ENCODE peak calls at places on chromosomes 1 and 21, in eight cellular contexts. E, Y, H, V, G, N, D and R are unnamed samples.
A peak's percentile ranks its signal among the peaks of the same experiment; 100 is the strongest.

GRCh38 chr1:14486401-14487110 is 111.9 kb upstream of the KAZN start:
- DNase-seq in G (no peak), H (no peak), E (peak; percentile 12), V (no peak), N (no peak), D (peak; percentile 47), Y (no peak), R (no peak)

GRCh38 chr21:45465105-45465504 is 60.1 kb downstream of the COL18A1 start:
- DNase-seq in G (no peak), Y (no peak), D (peak; percentile 18), V (no peak), H (peak; percentile 15), N (no peak), E (no peak), R (no peak)

GRCh38 chr1:243482237-243483022 is 226.6 kb downstream of the SDCCAG8 start:
- DNase-seq in V (peak; percentile 44), N (peak; percentile 76), E (no peak), H (no peak), D (no peak), Y (no peak), G (peak; percentile 92), R (no peak)

GRCh38 chr1:223346311-223346710 is 17.7 kb downstream of the SUSD4 start:
- DNase-seq in H (no peak), E (no peak), V (no peak), Y (no peak), N (no peak), D (no peak), G (no peak), R (no peak)

GRCh38 chr1:40676516-40676915 is 11.0 kb upstream of the RIMS3 start:
- DNase-seq in G (no peak), V (no peak), Y (no peak), D (no peak), H (no peak), N (no peak), E (no peak), R (no peak)

GRCh38 chr1:153568367-153569099 is 2.9 kb upstream of the S100A2 start:
- DNase-seq in D (peak; percentile 92), N (peak; percentile 78), V (peak; percentile 93), G (peak; percentile 96), Y (peak; percentile 76), E (peak; percentile 85), H (peak; percentile 90), R (peak; percentile 72)

GRCh38 chr1:4019606-4020331 is 119.7 kb upstream of the C1orf174 start:
- DNase-seq in Y (no peak), D (no peak), H (no peak), E (no peak), N (no peak), V (no peak), G (no peak), R (no peak)

GRCh38 chr21:30714436-30714835 is 4.1 kb downstream of the KRTAP21-3 start:
- DNase-seq in D (no peak), E (no peak), V (no peak), N (no peak), Y (no peak), G (no peak), H (no peak), R (no peak)

GRCh38 chr1:48208251-48208650 is 14.3 kb upstream of the SLC5A9 start:
- DNase-seq in G (peak; percentile 60), D (no peak), N (no peak), Y (no peak), E (no peak), V (no peak), H (no peak), R (no peak)

GRCh38 chr1:228943436-228943835 is 208.2 kb downstream of the RHOU start:
- DNase-seq in V (no peak), N (no peak), E (no peak), G (no peak), Y (no peak), H (no peak), D (no peak), R (no peak)

GRCh38 chr1:14165289-14165867 is 433.1 kb upstream of the KAZN start:
- DNase-seq in E (no peak), H (no peak), Y (no peak), G (no peak), D (no peak), V (no peak), N (no peak), R (no peak)

GRCh38 chr1:15885701-15886612 is 38.5 kb downstream of the SPEN start:
- DNase-seq in N (no peak), V (peak; percentile 97), E (peak; percentile 97), H (peak; percentile 98), D (peak; percentile 97), G (peak; percentile 94), Y (peak; percentile 27), R (no peak)

GRCh38 chr1:206834711-206835110 is 30.7 kb upstream of the IL20 start:
- DNase-seq in H (no peak), N (no peak), Y (no peak), G (peak; percentile 40), D (no peak), E (no peak), V (no peak), R (no peak)

GRCh38 chr1:55823521-55824296 is 608.5 kb upstream of the USP24 start:
- DNase-seq in E (no peak), Y (no peak), V (no peak), N (no peak), D (no peak), G (no peak), H (no peak), R (no peak)

GRCh38 chr1:223233410-223234163 is 90.5 kb upstream of the TLR5 start:
- DNase-seq in D (peak; percentile 33), G (peak; percentile 32), H (no peak), E (no peak), Y (no peak), V (peak; percentile 28), N (no peak), R (no peak)

GRCh38 chr1:71850515-71850914 is 431.8 kb downstream of the NEGR1 start:
- DNase-seq in V (no peak), D (no peak), Y (no peak), N (no peak), H (no peak), E (no peak), G (no peak), R (no peak)

GRCh38 chr1:204085876-204086275 is 13.0 kb downstream of the SOX13 start:
- DNase-seq in H (no peak), N (no peak), E (no peak), V (no peak), Y (no peak), G (no peak), D (no peak), R (no peak)

GRCh38 chr1:186782791-186783190 is 46.0 kb upstream of the PLA2G4A start:
- DNase-seq in D (no peak), V (no peak), G (no peak), Y (no peak), H (no peak), E (no peak), N (no peak), R (no peak)

GRCh38 chr1:175197536-175197935 is 5.0 kb upstream of the KIAA0040 start:
- DNase-seq in E (no peak), D (no peak), N (no peak), G (no peak), V (no peak), H (no peak), Y (no peak), R (no peak)

GRCh38 chr1:29266912-29267311 is 30.6 kb downstream of the PTPRU start:
- DNase-seq in Y (no peak), H (no peak), E (no peak), G (no peak), D (no peak), N (no peak), V (no peak), R (no peak)
- H3K27ac ChIP-seq in Y (no peak overlapping the region), H (no peak overlapping the region), E (no peak overlapping the region), G (no peak overlapping the region), D (no peak overlapping the region), N (no peak overlapping the region), V (no peak overlapping the region), R (no peak overlapping the region)

GRCh38 chr1:30682396-30683275 is 40.7 kb downstream of the MATN1 start:
- DNase-seq in H (no peak), Y (no peak), E (peak; percentile 41), D (no peak), V (peak; percentile 12), G (no peak), N (no peak), R (no peak)
- H3K27me3 ChIP-seq in H (peaks cover 90% of the 10 kb centered on the region), Y (no peaks in the 10 kb centered on the region), E (no peaks in the 10 kb centered on the region), D (peaks cover 36% of the 10 kb centered on the region), V (no peaks in the 10 kb centered on the region), G (no peaks in the 10 kb centered on the region), N (peaks cover 4% of the 10 kb centered on the region), R (peaks cover 9% of the 10 kb centered on the region)

DNA sequence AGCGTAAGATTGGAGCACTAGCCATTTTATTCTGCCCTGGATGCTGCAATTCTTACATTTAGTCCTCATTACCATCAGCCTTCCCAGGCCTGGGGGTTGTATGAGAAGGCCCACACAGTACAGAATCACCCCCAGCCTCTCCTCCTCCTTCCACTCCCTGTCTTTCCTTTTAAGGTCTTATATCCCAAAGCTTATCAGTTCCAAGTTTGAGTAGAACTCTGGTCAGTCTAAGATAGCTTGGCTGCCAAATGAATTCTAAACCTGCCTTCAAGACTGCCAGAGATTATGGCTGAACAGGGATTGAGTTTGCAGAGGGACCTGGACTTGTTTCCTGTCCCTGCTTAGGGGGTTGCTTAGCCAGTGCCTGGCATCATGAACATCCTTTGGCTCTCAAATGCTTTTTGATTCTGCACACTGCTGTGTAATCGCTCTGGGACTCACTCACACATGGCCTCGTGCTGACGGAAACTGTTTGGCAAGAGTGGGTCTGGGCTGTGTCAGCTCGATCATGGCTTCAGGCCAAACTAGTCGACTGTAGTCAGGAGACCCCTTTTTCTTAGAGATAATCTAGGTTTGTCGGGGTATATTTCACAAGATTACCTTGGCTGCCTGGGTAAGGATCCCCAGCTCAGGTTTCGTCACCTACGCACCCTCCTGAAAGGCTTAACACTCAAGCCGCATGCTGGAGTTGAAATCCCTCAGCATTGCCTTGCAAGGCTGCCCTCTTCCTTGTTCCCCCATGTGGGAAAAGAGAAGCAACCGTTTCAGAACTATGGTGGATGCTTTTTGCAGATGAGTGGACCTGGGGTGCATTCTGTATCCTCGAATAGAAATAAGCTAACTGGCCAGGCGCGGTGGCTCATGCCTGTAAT is 252.6 kb downstream of the NFIA start:
- DNase-seq in V (peak; percentile 29), E (no peak), D (peak; percentile 86), N (no peak), Y (no peak), G (no peak), H (peak; percentile 57), R (no peak)
- H3K4me3 ChIP-seq in V (no peak overlapping the region), E (no peak overlapping the region), D (no peak overlapping the region), N (no peak overlapping the region), Y (no peak overlapping the region), G (no peak overlapping the region), H (no peak overlapping the region), R (no peak overlapping the region)

DNA sequence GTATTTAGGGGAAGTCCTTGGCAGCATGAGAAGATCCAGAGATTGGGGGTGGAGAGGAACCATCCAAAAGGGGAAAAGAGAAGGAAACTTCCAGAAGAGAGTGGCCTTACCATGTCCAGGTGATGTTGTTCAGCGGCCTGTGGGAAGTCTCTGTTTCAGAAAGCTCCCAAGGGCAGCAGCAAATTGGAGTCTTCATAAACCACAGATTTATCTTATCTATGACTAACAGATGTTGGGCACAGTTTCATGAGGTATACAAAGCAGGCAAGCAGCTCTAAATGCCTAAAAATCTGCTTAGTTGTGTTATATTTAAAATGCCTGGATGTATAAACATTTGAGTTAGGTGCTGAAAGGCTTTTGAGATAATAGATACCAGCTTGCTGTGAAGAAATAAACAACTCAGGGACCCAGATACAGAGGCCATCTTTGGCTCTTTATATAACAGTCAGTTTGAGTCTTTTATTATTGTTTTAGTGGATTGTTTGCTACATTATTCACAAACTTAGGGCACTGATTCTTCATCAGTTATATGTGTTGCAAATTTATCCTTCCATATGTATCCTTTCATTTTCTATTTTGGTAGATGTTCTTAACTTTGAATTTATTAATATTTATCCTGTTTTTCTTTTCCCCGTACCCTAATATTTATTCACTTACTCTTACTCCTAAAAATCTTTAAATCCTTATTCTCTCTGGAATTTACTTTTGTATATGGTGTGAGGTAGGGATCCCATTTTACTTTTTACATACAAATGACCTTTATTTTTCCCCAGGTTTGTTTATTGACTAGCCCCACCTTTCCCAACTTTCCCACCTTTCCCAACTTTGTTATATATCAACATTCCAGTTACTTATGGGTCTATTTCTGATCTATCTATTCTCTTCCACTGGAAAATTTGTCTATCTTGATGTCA is 21.4 kb upstream of the ADAR start:
- DNase-seq in Y (no peak), G (no peak), D (no peak), E (no peak), N (no peak), H (no peak), V (no peak), R (no peak)
- H3K27ac ChIP-seq in Y (no peak overlapping the region), G (no peak overlapping the region), D (no peak overlapping the region), E (no peak overlapping the region), N (no peak overlapping the region), H (no peak overlapping the region), V (no peak overlapping the region), R (no peak overlapping the region)